ENCODE peak calls at places on chromosome 11, in four cellular contexts. D is A549, T is suprapubic skin, Z is stomach. R is an unnamed sample.
A peak's percentile ranks its signal among the peaks of the same experiment; 100 is the strongest.

GRCh38 chr11:61698173-61698965 is 18.2 kb downstream of the DAGLA start:
- DNase-seq in D (no peak), Z (no peak), T (no peak), R (no peak)

GRCh38 chr11:57781529-57781943 is 19.9 kb downstream of the CTNND1 start:
- DNase-seq in T (no peak), Z (peak; percentile 88), D (no peak), R (no peak)

GRCh38 chr11:19646308-19646707 is 66.3 kb upstream of the NAV2 start:
- DNase-seq in T (no peak), D (no peak), Z (no peak), R (no peak)

GRCh38 chr11:128187377-128187776 is 400.0 kb downstream of the ETS1 start:
- DNase-seq in D (no peak), Z (no peak), T (no peak), R (no peak)

GRCh38 chr11:130650456-130651068 is 202.1 kb downstream of the ADAMTS15 start:
- DNase-seq in Z (no peak), T (no peak), D (no peak), R (no peak)

GRCh38 chr11:27201454-27202302 is 161.1 kb downstream of the BBOX1 start:
- DNase-seq in Z (peak; percentile 93), D (peak; percentile 76), T (peak; percentile 89), R (peak; percentile 98)

GRCh38 chr11:2207773-2208621 is 36.4 kb upstream of the TH start:
- DNase-seq in Z (peak; percentile 19), D (no peak), T (no peak), R (peak; percentile 34)

GRCh38 chr11:128684582-128685382 is 9.1 kb upstream of the FLI1 start:
- DNase-seq in D (no peak), T (no peak), Z (no peak), R (no peak)

GRCh38 chr11:120801801-120802689 is 221.9 kb upstream of the TBCEL start:
- DNase-seq in D (peak; percentile 50), Z (peak; percentile 68), T (peak; percentile 70), R (peak; percentile 72)

GRCh38 chr11:13215157-13215556 is 62.4 kb upstream of the BMAL1 start:
- DNase-seq in T (no peak), Z (no peak), D (peak; percentile 71), R (no peak)

GRCh38 chr11:117905524-117905923 is 23.7 kb downstream of the TMPRSS13 start:
- DNase-seq in D (no peak), Z (no peak), T (no peak), R (peak; percentile 40)

GRCh38 chr11:36586543-36586942 is 7.8 kb upstream of the IFTAP start:
- DNase-seq in Z (no peak), D (no peak), T (no peak), R (no peak)

GRCh38 chr11:26847459-26847858 is 125.6 kb upstream of the SLC5A12 start:
- DNase-seq in Z (no peak), T (no peak), D (no peak), R (peak; percentile 70)

GRCh38 chr11:128054323-128054910 is 532.9 kb downstream of the ETS1 start:
- DNase-seq in D (no peak), Z (no peak), T (no peak), R (no peak)

GRCh38 chr11:93225642-93226041 is 27.9 kb upstream of the SLC36A4 start:
- DNase-seq in Z (no peak), T (no peak), D (peak; percentile 13), R (no peak)

GRCh38 chr11:19664896-19665548 is 47.6 kb upstream of the NAV2 start:
- DNase-seq in T (no peak), Z (no peak), D (no peak), R (no peak)

GRCh38 chr11:122714021-122714420 is 58.5 kb downstream of the UBASH3B start:
- DNase-seq in T (no peak), Z (no peak), D (no peak), R (no peak)

GRCh38 chr11:72831521-72832300 is 17.5 kb downstream of the ATG16L2 start:
- DNase-seq in Z (peak; percentile 85), D (peak; percentile 74), T (peak; percentile 86), R (peak; percentile 93)

GRCh38 chr11:86118201-86118600 is 49.3 kb upstream of the PICALM start:
- DNase-seq in T (no peak), D (no peak), Z (no peak), R (no peak)

GRCh38 chr11:133955091-133955846 is 1.5 kb downstream of the IGSF9B start:
- DNase-seq in D (no peak), T (no peak), Z (no peak), R (peak; percentile 96)

GRCh38 chr11:86693501-86693900 is 21.1 kb upstream of the ME3 start:
- DNase-seq in Z (no peak), D (no peak), T (no peak), R (no peak)

GRCh38 chr11:58573451-58574104 is 2.1 kb downstream of the LPXN start:
- DNase-seq in T (peak; percentile 86), D (peak; percentile 24), Z (no peak), R (peak; percentile 83)

GRCh38 chr11:77122576-77123212 is 5.4 kb upstream of the MYO7A start:
- DNase-seq in D (no peak), T (no peak), Z (no peak), R (no peak)

GRCh38 chr11:61447601-61448551 is 18.0 kb downstream of the SDHAF2 start:
- DNase-seq in Z (no peak), T (no peak), D (no peak), R (peak; percentile 78)

GRCh38 chr11:94740083-94740974 is 27.8 kb upstream of the AMOTL1 start:
- DNase-seq in Z (no peak), D (no peak), T (peak; percentile 79), R (peak; percentile 85)

GRCh38 chr11:128890543-128891409 is at the start of gene KCNJ5:
- DNase-seq in D (peak; percentile 24), Z (peak; percentile 56), T (no peak), R (no peak)

GRCh38 chr11:102452461-102453285 is at the start of gene TMEM123:
- DNase-seq in D (peak; percentile 48), Z (peak; percentile 83), T (peak; percentile 87), R (peak; percentile 92)

GRCh38 chr11:102788334-102789035 is 8.1 kb upstream of the MMP10 start:
- DNase-seq in D (no peak), T (no peak), Z (no peak), R (no peak)

GRCh38 chr11:57162179-57162898 is 19.4 kb upstream of the LRRC55 start:
- DNase-seq in T (no peak), Z (no peak), D (no peak), R (no peak)

GRCh38 chr11:98495016-98495415 is 525.7 kb upstream of the CNTN5 start:
- DNase-seq in T (no peak), D (no peak), Z (no peak), R (no peak)

GRCh38 chr11:18668131-18668530 is 30.4 kb upstream of the TMEM86A start:
- DNase-seq in T (no peak), Z (no peak), D (no peak), R (no peak)

GRCh38 chr11:62855571-62856332 is 16.4 kb upstream of the WDR74 start:
- DNase-seq in T (peak; percentile 98), Z (peak; percentile 97), D (peak; percentile 95), R (peak; percentile 98)
- TF ChIP-seq EP300 in T (no peak), Z (no peak), D (no peak), R (no peak)

DNA sequence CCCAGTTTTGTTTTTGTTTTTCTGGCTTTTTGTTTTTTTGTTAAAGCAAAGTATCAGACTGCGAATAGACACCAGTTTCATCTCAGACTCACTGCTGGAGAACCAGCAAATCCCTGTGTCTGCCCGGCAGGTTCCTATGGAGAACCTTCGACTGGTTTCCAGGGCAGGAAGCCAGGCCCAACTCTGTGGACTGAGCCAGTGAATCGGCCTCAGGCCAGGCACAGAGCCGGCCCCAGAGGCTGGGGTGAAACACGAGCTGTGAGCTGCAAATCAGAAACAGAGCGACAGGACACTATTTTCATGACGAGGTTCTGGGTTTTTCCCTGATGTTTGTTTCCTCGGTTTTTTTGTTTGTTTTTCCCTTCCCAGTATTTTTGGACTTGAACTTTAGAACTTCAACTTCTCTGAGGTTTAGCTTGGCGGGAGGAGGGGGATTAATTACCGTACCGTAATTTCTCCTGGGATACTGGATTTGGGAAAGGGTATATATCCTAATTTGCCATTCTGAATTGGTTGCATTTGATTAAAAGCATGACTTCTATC is 15.9 kb upstream of the B4GALNT4 start:
- DNase-seq in T (peak; percentile 88), Z (peak; percentile 87), D (no peak), R (peak; percentile 96)
- TF ChIP-seq POLR2A in T (no peak), Z (no peak), D (no peak), R (no peak)

DNA sequence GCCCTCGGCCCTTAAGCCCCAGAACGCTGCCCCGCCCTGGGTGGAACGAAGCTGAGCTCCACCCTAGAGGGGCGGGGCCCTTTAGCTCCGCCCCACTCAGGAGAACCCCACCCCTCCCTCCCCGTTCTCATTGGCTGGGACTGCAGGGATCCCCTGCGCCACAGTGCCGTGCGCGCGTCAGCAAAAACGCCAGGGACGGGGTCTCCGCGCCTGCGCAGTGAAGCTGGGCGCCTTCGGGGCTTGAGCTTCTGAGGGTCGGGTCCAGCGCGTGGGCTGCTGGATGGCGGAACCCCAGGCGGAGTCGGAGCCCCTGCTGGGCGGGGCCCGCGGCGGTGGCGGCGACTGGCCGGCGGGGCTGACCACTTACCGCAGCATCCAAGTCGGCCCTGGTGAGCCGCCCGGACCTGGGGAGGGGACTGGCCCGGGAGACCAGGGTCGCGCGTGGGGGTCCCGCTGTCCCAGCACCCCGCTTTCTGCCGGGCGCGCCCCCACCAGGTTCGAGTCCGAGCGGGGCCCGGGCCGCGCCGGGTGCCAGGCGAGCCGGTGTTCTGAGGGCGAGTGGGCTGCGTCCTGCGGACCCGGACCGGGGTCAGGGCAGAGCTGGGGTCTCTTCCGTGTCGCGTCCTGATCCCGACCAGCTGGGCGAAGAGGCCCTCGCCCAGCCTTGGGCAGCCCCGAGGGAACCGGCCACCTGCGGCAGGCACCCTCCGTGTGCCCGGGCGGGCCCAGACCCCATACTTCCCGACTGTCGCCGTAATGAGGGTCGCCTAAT is at the start of gene TPCN2:
- DNase-seq in D (peak; percentile 98), T (peak; percentile 95), Z (peak; percentile 92), R (peak; percentile 98)
- TF ChIP-seq EP300 in D (no peak), T (no peak), Z (no peak), R (no peak)

GRCh38 chr11:65446446-65447277 is 24.1 kb downstream of the NEAT1 start:
- DNase-seq in Z (peak; percentile 48), T (peak; percentile 82), D (no peak), R (peak; percentile 82)

GRCh38 chr11:65445101-65445603 is 22.6 kb downstream of the NEAT1 start:
- DNase-seq in Z (no peak), D (no peak), T (no peak), R (no peak)

GRCh38 chr11:65448074-65448417 is 25.4 kb downstream of the NEAT1 start:
- DNase-seq in D (no peak), T (no peak), Z (no peak), R (no peak)

GRCh38 chr11:65445604-65446445 is 23.2 kb downstream of the NEAT1 start:
- DNase-seq in D (no peak), Z (peak; percentile 34), T (peak; percentile 72), R (peak; percentile 76)

GRCh38 chr11:65448418-65449196 is 26.0 kb downstream of the NEAT1 start:
- DNase-seq in Z (peak; percentile 26), T (peak; percentile 76), D (no peak), R (peak; percentile 70)
- TF ChIP-seq POLR2A in Z (no peak), T (no peak), D (no peak), R (no peak)